ENCODE peak calls at places on chromosomes 7 and 10, in five cellular contexts. X is activated CD4-positive, CD25-positive, alpha-beta regulatory T cell treated with anti-CD3 and anti-CD28 coated beads, Interleukin-2, amount 50 U/mL, for 72 hours; J is GM04503; P is AG09319; V is RWPE1. D is an unnamed sample.

GRCh38 chr10:103445767-103446567 is 6.2 kb downstream of the CALHM2 start:
- DNase-seq in X (no peak), J (peak), P (peak), V (no peak), D (peak)

GRCh38 chr10:5396545-5396944 is 8.1 kb downstream of the TUBAL3 start:
- DNase-seq in X (no peak), J (no peak), P (no peak), V (no peak), D (no peak)

GRCh38 chr7:110010379-110010778 is 1080.5 kb upstream of the LRRN3 start:
- DNase-seq in X (no peak), J (no peak), P (no peak), V (no peak), D (no peak)

GRCh38 chr7:141073641-141074161 is at the start of gene TMEM178B:
- DNase-seq in X (peak), J (no peak), P (no peak), V (no peak), D (no peak)

GRCh38 chr7:94580601-94581000 is 71.0 kb downstream of the CASD1 start:
- DNase-seq in X (no peak), J (peak), P (no peak), V (peak), D (no peak)

GRCh38 chr10:48199580-48200377 is 74.7 kb downstream of the FRMPD2 start:
- DNase-seq in X (no peak), J (peak), P (peak), V (no peak), D (peak)

GRCh38 chr7:102061981-102062390 is 224.7 kb upstream of the SH2B2 start:
- DNase-seq in X (no peak), J (no peak), P (no peak), V (no peak), D (no peak)

GRCh38 chr7:68246189-68246633 is 1249.6 kb downstream of the TYW1 start:
- DNase-seq in X (no peak), J (no peak), P (no peak), V (peak), D (no peak)

GRCh38 chr10:88901610-88902327 is 21.7 kb downstream of the STAMBPL1 start:
- DNase-seq in X (no peak), J (no peak), P (no peak), V (no peak), D (no peak)

GRCh38 chr10:112490543-112490942 is 43.5 kb downstream of the VTI1A start:
- DNase-seq in X (no peak), J (no peak), P (no peak), V (no peak), D (no peak)

GRCh38 chr7:101162551-101163280 is 2.7 kb downstream of the VGF start:
- DNase-seq in X (peak), J (no peak), P (no peak), V (peak), D (no peak)

GRCh38 chr10:14416308-14416700 is 85.6 kb upstream of the FRMD4A start:
- DNase-seq in X (no peak), J (no peak), P (no peak), V (peak), D (no peak)